ENCODE peak calls at places on chromosome 11, in six cellular contexts. W is endothelial cell, B is mammary epithelial cell, V is epithelial cell of prostate, A is NCI-H1417, Z is COR-L47. S is an unnamed sample.

GRCh38 chr11:6611092-6612007 is 666 bp downstream of the TAF10 start:
- DNase-seq in W (no peak), B (peak), V (no peak), A (peak), Z (no peak), S (no peak)

GRCh38 chr11:35235944-35236666 is 97.1 kb downstream of the CD44 start:
- DNase-seq in W (no peak), B (peak), V (peak), A (no peak), Z (no peak), S (no peak)

GRCh38 chr11:94049351-94049750 is 28.2 kb downstream of the HEPHL1 start:
- DNase-seq in W (no peak), B (peak), V (no peak), A (peak), Z (peak), S (no peak)

GRCh38 chr11:103069367-103069766 is 22.6 kb downstream of the DCUN1D5 start:
- DNase-seq in W (no peak), B (no peak), V (no peak), A (no peak), Z (no peak), S (no peak)

GRCh38 chr11:12897390-12897789 is 111.7 kb upstream of the RASSF10 start:
- DNase-seq in W (no peak), B (no peak), V (no peak), A (no peak), Z (no peak), S (no peak)

GRCh38 chr11:67371549-67372231 is 1.7 kb downstream of the CLCF1 start:
- DNase-seq in W (peak), B (no peak), V (no peak), A (no peak), Z (no peak), S (no peak)

GRCh38 chr11:68974421-68975194 is 6.2 kb downstream of the MRGPRD start:
- DNase-seq in W (no peak), B (no peak), V (no peak), A (no peak), Z (no peak), S (no peak)

GRCh38 chr11:78030429-78031325 is 7.6 kb upstream of the KCTD14 start:
- DNase-seq in W (peak), B (peak), V (no peak), A (peak), Z (peak), S (peak)

GRCh38 chr11:10328314-10329090 is 23.6 kb downstream of the ADM start:
- DNase-seq in W (no peak), B (peak), V (no peak), A (no peak), Z (no peak), S (no peak)

GRCh38 chr11:9170450-9170849 is 79.1 kb upstream of the SCUBE2 start:
- DNase-seq in W (no peak), B (no peak), V (no peak), A (no peak), Z (no peak), S (no peak)

GRCh38 chr11:37657645-37658044 is 1059.6 kb upstream of the RAG2 start:
- DNase-seq in W (no peak), B (peak), V (no peak), A (no peak), Z (no peak), S (no peak)

GRCh38 chr11:9028591-9028990 is 24.8 kb upstream of the NRIP3 start:
- DNase-seq in W (no peak), B (no peak), V (no peak), A (no peak), Z (no peak), S (no peak)

GRCh38 chr11:64523456-64524187 is 67.4 kb upstream of the SLC22A12 start:
- DNase-seq in W (no peak), B (no peak), V (no peak), A (no peak), Z (no peak), S (no peak)

GRCh38 chr11:115391598-115391997 is 112.6 kb downstream of the CADM1 start:
- DNase-seq in W (peak), B (no peak), V (no peak), A (peak), Z (no peak), S (no peak)

GRCh38 chr11:1913271-1914060 is 6.0 kb upstream of the TNNT3 start:
- DNase-seq in W (no peak), B (no peak), V (no peak), A (no peak), Z (no peak), S (no peak)

GRCh38 chr11:110774138-110775014 is 62.1 kb upstream of the ARHGAP20 start:
- DNase-seq in W (no peak), B (peak), V (no peak), A (no peak), Z (no peak), S (no peak)

GRCh38 chr11:13354335-13354734 is 76.7 kb downstream of the BMAL1 start:
- DNase-seq in W (peak), B (no peak), V (no peak), A (no peak), Z (no peak), S (no peak)

GRCh38 chr11:129143335-129143734 is 48.8 kb downstream of the ARHGAP32 start:
- DNase-seq in W (no peak), B (peak), V (peak), A (no peak), Z (no peak), S (no peak)

GRCh38 chr11:17763703-17764102 is 29.1 kb downstream of the KCNC1 start:
- DNase-seq in W (no peak), B (no peak), V (no peak), A (no peak), Z (no peak), S (no peak)

GRCh38 chr11:6298605-6299004 is 21.7 kb downstream of the CAVIN3 start:
- DNase-seq in W (peak), B (peak), V (no peak), A (no peak), Z (peak), S (no peak)

GRCh38 chr11:76554767-76555166 is 109.9 kb downstream of the EMSY start:
- DNase-seq in W (no peak), B (no peak), V (no peak), A (no peak), Z (no peak), S (no peak)

GRCh38 chr11:78542007-78542406 is 32.7 kb downstream of the NARS2 start:
- DNase-seq in W (no peak), B (no peak), V (no peak), A (no peak), Z (no peak), S (no peak)

GRCh38 chr11:20337526-20338154 is 25.9 kb upstream of the HTATIP2 start:
- DNase-seq in W (peak), B (peak), V (no peak), A (peak), Z (peak), S (no peak)

GRCh38 chr11:1845095-1845429 is 6.3 kb downstream of the TNNI2 start:
- DNase-seq in W (no peak), B (no peak), V (no peak), A (no peak), Z (no peak), S (no peak)

GRCh38 chr11:71937826-71938225 is 9.0 kb downstream of the RNF121 start:
- DNase-seq in W (no peak), B (no peak), V (no peak), A (no peak), Z (no peak), S (no peak)

GRCh38 chr11:61769169-61769920 is 16.9 kb downstream of the MYRF start:
- DNase-seq in W (no peak), B (no peak), V (no peak), A (no peak), Z (no peak), S (no peak)

GRCh38 chr11:10925149-10925926 is 67.5 kb upstream of the ZBED5 start:
- DNase-seq in W (no peak), B (no peak), V (no peak), A (no peak), Z (no peak), S (peak)

GRCh38 chr11:121894581-121894980 is 221.4 kb downstream of the BLID start:
- DNase-seq in W (no peak), B (peak), V (no peak), A (no peak), Z (no peak), S (no peak)

GRCh38 chr11:68402355-68403031 is 58.1 kb upstream of the PPP6R3 start:
- DNase-seq in W (no peak), B (no peak), V (no peak), A (no peak), Z (no peak), S (no peak)

GRCh38 chr11:74257934-74258553 is 53.4 kb downstream of the P4HA3 start:
- DNase-seq in W (no peak), B (no peak), V (no peak), A (no peak), Z (no peak), S (no peak)